ENCODE peak calls at places on chromosome 1, in four cellular contexts. K, F, Y and O are unnamed samples.

GRCh38 chr1:10113501-10113900 is 80.7 kb downstream of the UBE4B start:
- DNase-seq in K (no peak), F (no peak), Y (no peak), O (no peak)

GRCh38 chr1:174075245-174075692 is 53.1 kb upstream of the RC3H1 start:
- DNase-seq in F (no peak), Y (no peak), K (peak; percentile 37), O (no peak)

GRCh38 chr1:230156068-230156467 is 89.0 kb downstream of the GALNT2 start:
- DNase-seq in Y (no peak), F (no peak), K (no peak), O (no peak)

GRCh38 chr1:177943999-177944672 is 25.7 kb downstream of the SEC16B start:
- DNase-seq in F (peak; percentile 71), Y (no peak), K (peak; percentile 66), O (peak; percentile 59)

GRCh38 chr1:198496216-198497143 is 44.0 kb downstream of the ATP6V1G3 start:
- DNase-seq in Y (no peak), F (no peak), K (peak; percentile 38), O (no peak)

GRCh38 chr1:103514920-103515503 is 10.5 kb upstream of the RNPC3 start:
- DNase-seq in Y (no peak), F (no peak), K (peak; percentile 70), O (no peak)

GRCh38 chr1:151852733-151853132 is 779 bp downstream of the THEM5 start:
- DNase-seq in Y (no peak), K (no peak), F (no peak), O (no peak)

GRCh38 chr1:80448081-80448480 is 1352.7 kb upstream of the ADGRL2 start:
- DNase-seq in K (no peak), F (no peak), Y (no peak), O (no peak)

GRCh38 chr1:175866776-175867175 is 123.4 kb upstream of the TNR start:
- DNase-seq in F (no peak), Y (no peak), K (no peak), O (no peak)

GRCh38 chr1:210645582-210646257 is 317.0 kb downstream of the HHAT start:
- DNase-seq in F (no peak), Y (no peak), K (no peak), O (no peak)

GRCh38 chr1:63557365-63557987 is 34.2 kb downstream of the EFCAB7 start:
- DNase-seq in Y (no peak), F (no peak), K (peak; percentile 59), O (no peak)

GRCh38 chr1:169546087-169546995 is 39.9 kb downstream of the F5 start:
- DNase-seq in F (peak; percentile 65), Y (peak; percentile 65), K (peak; percentile 90), O (peak; percentile 33)

GRCh38 chr1:50516056-50516455 is 92.8 kb upstream of the DMRTA2 start:
- DNase-seq in F (no peak), K (no peak), Y (no peak), O (no peak)

GRCh38 chr1:15210651-15211390 is 36.2 kb upstream of the FHAD1 start:
- DNase-seq in K (no peak), F (no peak), Y (no peak), O (no peak)

GRCh38 chr1:24725209-24725651 is 20.0 kb upstream of the CLIC4 start:
- DNase-seq in K (peak; percentile 52), F (no peak), Y (no peak), O (no peak)

GRCh38 chr1:87887095-87887494 is 558.4 kb downstream of the LMO4 start:
- DNase-seq in K (no peak), Y (no peak), F (no peak), O (no peak)

GRCh38 chr1:91609571-91609970 is 108.9 kb downstream of the CDC7 start:
- DNase-seq in K (no peak), F (no peak), Y (no peak), O (no peak)

GRCh38 chr1:210598135-210598652 is 269.5 kb downstream of the HHAT start:
- DNase-seq in K (peak; percentile 92), F (no peak), Y (peak; percentile 21), O (no peak)

GRCh38 chr1:174041369-174041768 is 19.2 kb upstream of the RC3H1 start:
- DNase-seq in K (no peak), F (no peak), Y (no peak), O (no peak)

GRCh38 chr1:166353162-166353561 is 186.4 kb upstream of the FAM78B start:
- DNase-seq in Y (no peak), K (no peak), F (no peak), O (no peak)

GRCh38 chr1:182261655-182262054 is 129.9 kb downstream of the GLUL start:
- DNase-seq in K (no peak), Y (no peak), F (no peak), O (no peak)

GRCh38 chr1:210882414-210883221 is 251.3 kb downstream of the KCNH1 start:
- DNase-seq in K (peak; percentile 0), Y (no peak), F (no peak), O (no peak)

GRCh38 chr1:178628637-178629548 is 96.2 kb upstream of the RALGPS2 start:
- DNase-seq in Y (no peak), K (peak; percentile 71), F (no peak), O (no peak)

DNA sequence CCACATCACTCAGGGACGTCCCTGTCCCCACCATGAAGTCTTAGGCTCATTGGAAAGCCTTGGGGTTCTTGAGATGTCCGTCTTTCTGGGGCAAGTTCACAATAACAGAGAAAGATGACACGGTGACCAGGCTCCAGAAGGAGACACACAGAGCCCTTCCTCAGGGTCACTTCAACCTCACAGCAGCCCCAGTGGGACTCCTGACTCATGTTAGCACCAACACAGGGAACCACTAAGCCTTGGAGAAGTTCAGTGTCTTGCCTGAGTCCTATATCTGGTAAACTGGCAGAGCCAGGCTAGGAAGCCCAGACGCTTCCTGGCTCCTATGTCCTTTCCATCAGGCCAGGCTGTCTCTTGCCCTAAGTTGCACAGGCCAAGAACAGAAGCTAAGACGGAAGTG is 199.1 kb downstream of the HIVEP3 start:
- DNase-seq in Y (no peak), K (no peak), F (no peak), O (no peak)
- H3K4me1 ChIP-seq in Y (no peaks in the 10 kb centered on the region), K (no peaks in the 10 kb centered on the region), F (peaks cover under 1% of the 10 kb centered on the region), O (no peaks in the 10 kb centered on the region)

DNA sequence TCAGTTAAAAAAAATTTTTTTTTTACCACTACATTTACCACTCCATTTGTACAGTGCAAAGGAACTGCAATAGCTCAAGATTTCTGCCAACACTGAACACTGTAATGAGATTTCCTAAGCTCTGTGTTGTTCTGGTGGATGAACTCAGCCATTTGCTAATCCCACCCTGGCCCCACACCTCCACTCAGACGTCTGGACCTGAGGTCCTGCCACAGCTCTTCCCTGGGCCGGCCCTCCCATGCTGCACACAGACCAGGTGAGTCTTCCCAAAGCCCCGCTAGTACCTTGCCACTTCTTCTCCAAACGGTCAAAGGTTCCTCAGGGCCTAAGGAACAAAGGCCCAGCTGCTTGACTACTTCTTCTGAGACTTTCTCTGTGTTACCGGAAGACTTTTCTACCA is 56.4 kb downstream of the SLC45A1 start:
- DNase-seq in K (no peak), Y (no peak), F (peak; percentile 35), O (no peak)
- H3K27ac ChIP-seq in K (peak overlapping the region; percentile 93), Y (peak overlapping the region; percentile 88), F (peak overlapping the region; percentile 85), O (no peak overlapping the region)

GRCh38 chr1:228734881-228735801 is at the start of gene RHOU:
- DNase-seq in F (peak; percentile 66), K (peak; percentile 86), Y (peak; percentile 64), O (peak; percentile 82)

GRCh38 chr1:228733576-228733975 is 1.7 kb upstream of the RHOU start:
- DNase-seq in K (no peak), F (no peak), Y (no peak), O (no peak)

GRCh38 chr1:228737613-228738012 is 2.3 kb downstream of the RHOU start:
- DNase-seq in K (no peak), F (peak; percentile 36), Y (peak; percentile 30), O (no peak)

GRCh38 chr1:228736844-228737415 is 1.7 kb downstream of the RHOU start:
- DNase-seq in K (no peak), F (no peak), Y (no peak), O (no peak)

GRCh38 chr1:228735871-228736586 is 750 bp downstream of the RHOU start:
- DNase-seq in F (peak; percentile 64), Y (peak; percentile 45), K (peak; percentile 65), O (peak; percentile 67)
- TF ChIP-seq CTCF in F (no peak), Y (no peak), K (no peak), O (no peak)

GRCh38 chr1:47830021-47830420 is 167.2 kb downstream of the TRABD2B start:
- DNase-seq in F (no peak), Y (no peak), K (no peak), O (no peak)
- H3K4me1 ChIP-seq in F (no peaks in the 10 kb centered on the region), Y (no peaks in the 10 kb centered on the region), K (peaks cover 4% of the 10 kb centered on the region), O (peaks cover 3% of the 10 kb centered on the region)

GRCh38 chr1:246681822-246682221 is 42.4 kb upstream of the SCCPDH start:
- DNase-seq in Y (no peak), K (peak; percentile 45), F (no peak), O (no peak)

GRCh38 chr1:246680696-246681127 is 43.5 kb upstream of the SCCPDH start:
- DNase-seq in K (peak; percentile 20), Y (no peak), F (no peak), O (no peak)

GRCh38 chr1:246680180-246680579 is 44.0 kb upstream of the SCCPDH start:
- DNase-seq in Y (no peak), F (no peak), K (peak; percentile 26), O (no peak)

GRCh38 chr1:246677842-246678241 is 46.4 kb upstream of the SCCPDH start:
- DNase-seq in K (no peak), F (no peak), Y (no peak), O (no peak)

DNA sequence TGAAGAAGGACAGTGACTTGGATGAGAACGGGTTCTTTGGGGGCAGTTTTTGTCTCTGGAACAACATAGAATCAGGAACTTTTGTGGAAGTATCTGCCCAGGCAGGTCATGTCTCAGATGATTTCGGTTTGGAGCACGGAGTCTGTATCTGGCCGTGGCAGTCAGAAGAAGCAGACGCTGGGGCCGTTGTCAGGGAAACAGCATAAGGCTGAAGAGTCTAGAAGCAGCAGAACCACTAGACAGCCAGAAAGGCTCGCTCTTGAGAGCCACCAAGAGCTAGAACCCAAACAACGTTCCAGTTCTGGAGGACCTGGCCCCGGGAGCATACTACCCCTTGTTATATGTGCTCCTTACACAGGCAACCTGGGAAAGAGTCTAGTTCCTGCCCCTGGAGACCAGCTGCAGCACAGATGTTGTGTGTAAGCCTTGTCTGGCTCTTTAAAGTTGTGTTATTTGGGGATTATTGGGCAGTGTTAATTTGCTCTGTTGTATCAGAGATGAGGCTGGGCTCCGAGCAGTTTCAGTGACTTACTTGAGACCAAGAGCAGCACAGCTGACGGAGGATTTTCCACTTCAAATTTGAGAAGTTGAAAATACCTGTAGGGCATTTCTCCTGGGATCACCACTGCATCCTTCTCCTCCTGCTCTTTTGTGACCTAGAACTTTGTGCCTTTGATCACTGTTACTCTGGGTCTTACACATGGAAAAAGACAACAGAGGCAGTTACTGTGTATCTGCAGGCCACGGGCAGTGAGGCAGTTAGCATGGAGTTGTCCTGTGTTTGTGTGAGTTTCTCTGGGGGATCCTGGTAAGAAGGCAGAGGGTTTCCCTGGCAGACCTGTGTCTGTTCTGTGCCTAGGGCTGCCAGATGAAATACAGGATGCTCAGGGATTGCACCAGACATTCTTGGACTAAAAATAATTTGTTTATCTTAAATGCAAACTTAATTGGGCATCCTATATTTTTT is 44.7 kb upstream of the SCCPDH start:
- DNase-seq in Y (no peak), K (peak; percentile 29), F (no peak), O (no peak)
- H3K27ac ChIP-seq in Y (no peak overlapping the region), K (no peak overlapping the region), F (no peak overlapping the region), O (no peak overlapping the region)